ENCODE peak calls at places on chromosomes 7 and 10, in seven cellular contexts. U is mesenchymal stem cell, P is IMR-90, V is neuronal stem cell, S is H9, W is mesendoderm, M is H1. I is an unnamed sample.

GRCh38 chr10:30503700-30504462 is 69.9 kb downstream of the MAP3K8 start:
- DNase-seq in W (no peak), U (no peak), M (no peak), S (no peak), P (no peak), V (no peak), I (no peak)

GRCh38 chr10:68192113-68192512 is 39.8 kb downstream of the ATOH7 start:
- DNase-seq in S (no peak), P (peak; percentile 56), V (no peak), W (no peak), M (no peak), U (no peak), I (no peak)

GRCh38 chr7:42734568-42734967 is 177.3 kb downstream of the C7orf25 start:
- DNase-seq in M (no peak), U (peak; percentile 24), S (no peak), W (no peak), V (no peak), P (peak; percentile 1), I (no peak)

GRCh38 chr10:121598261-121599249 is at the start of gene FGFR2:
- DNase-seq in S (peak; percentile 88), U (peak; percentile 70), M (peak; percentile 90), W (peak; percentile 92), P (no peak), V (peak; percentile 94), I (peak; percentile 69)

GRCh38 chr10:79178614-79179403 is 110.0 kb downstream of the ZMIZ1 start:
- DNase-seq in V (peak; percentile 48), P (peak; percentile 93), S (no peak), U (peak; percentile 87), W (peak; percentile 92), M (no peak), I (no peak)

GRCh38 chr7:43492906-43493305 is 90.0 kb upstream of the STK17A start:
- DNase-seq in U (no peak), S (no peak), P (no peak), W (no peak), V (no peak), M (no peak), I (no peak)

GRCh38 chr10:50809596-50809995 is 69.9 kb downstream of the ASAH2B start:
- DNase-seq in S (no peak), V (no peak), U (no peak), P (peak; percentile 4), M (no peak), W (no peak), I (no peak)

GRCh38 chr10:62459072-62459471 is 84.9 kb downstream of the ZNF365 start:
- DNase-seq in P (peak; percentile 85), V (no peak), M (no peak), W (no peak), U (peak; percentile 90), S (no peak), I (no peak)

GRCh38 chr7:35019801-35020200 is 17.5 kb downstream of the DPY19L1 start:
- DNase-seq in P (no peak), U (no peak), V (no peak), M (no peak), S (no peak), W (peak; percentile 56), I (no peak)

GRCh38 chr10:96647466-96647865 is 60.7 kb upstream of the TM9SF3 start:
- DNase-seq in M (no peak), P (no peak), S (no peak), V (no peak), U (no peak), W (no peak), I (no peak)

GRCh38 chr10:43204943-43205671 is 61.8 kb downstream of the RASGEF1A start:
- DNase-seq in U (peak; percentile 67), P (peak; percentile 48), S (peak; percentile 91), V (peak; percentile 33), W (peak; percentile 90), M (peak; percentile 74), I (peak; percentile 64)

GRCh38 chr10:569961-570630 is 119.4 kb downstream of the DIP2C start:
- DNase-seq in S (no peak), V (no peak), W (no peak), M (no peak), U (no peak), P (no peak), I (peak; percentile 88)
- H2BK5ac ChIP-seq in S (no peak overlapping the region), V (no peak overlapping the region), W (no peak overlapping the region), M (no peak overlapping the region), U (no peak overlapping the region), P (no peak overlapping the region), I (no peak overlapping the region)

GRCh38 chr10:69363666-69364065 is 53.1 kb downstream of the TACR2 start:
- DNase-seq in S (no peak), U (no peak), P (no peak), V (no peak), W (no peak), M (no peak), I (peak; percentile 58)
- H2BK5ac ChIP-seq in S (no peak overlapping the region), U (no peak overlapping the region), P (peak overlapping the region; percentile 16), V (no peak overlapping the region), W (no peak overlapping the region), M (no peak overlapping the region), I (no peak overlapping the region)

GRCh38 chr10:59694936-59695335 is 14.7 kb downstream of the SLC16A9 start:
- DNase-seq in V (no peak), U (no peak), W (no peak), M (no peak), P (no peak), S (no peak), I (no peak)

GRCh38 chr10:59702347-59702746 is 7.3 kb downstream of the SLC16A9 start:
- DNase-seq in M (no peak), S (no peak), V (no peak), W (no peak), P (no peak), U (no peak), I (no peak)

GRCh38 chr10:59700709-59701108 is 8.9 kb downstream of the SLC16A9 start:
- DNase-seq in P (no peak), W (peak; percentile 81), V (peak; percentile 14), S (peak; percentile 62), M (no peak), U (no peak), I (no peak)

DNA sequence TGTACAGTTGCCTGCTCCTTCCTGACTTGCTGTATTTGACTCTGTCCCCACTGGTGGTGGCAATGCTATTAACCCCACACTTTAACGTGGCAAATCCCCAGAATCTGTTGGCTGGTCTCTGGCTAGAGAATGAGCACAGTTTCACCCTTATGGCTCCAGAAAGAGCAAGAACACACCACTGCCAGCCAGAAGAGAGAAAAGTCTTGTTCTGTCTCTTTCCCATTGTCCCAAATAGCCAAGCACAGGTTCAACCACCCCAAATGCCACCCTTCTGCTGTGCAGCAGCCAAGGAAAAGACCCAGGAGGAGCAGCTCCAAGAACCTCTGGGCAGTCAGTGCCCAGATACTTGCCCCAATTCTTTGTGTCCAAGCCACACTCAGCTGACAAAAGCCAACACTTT is 11.3 kb downstream of the SLC16A9 start:
- DNase-seq in W (no peak), P (no peak), S (no peak), U (no peak), M (no peak), V (no peak), I (no peak)
- H2BK5ac ChIP-seq in W (no peak overlapping the region), P (no peak overlapping the region), S (no peak overlapping the region), U (no peak overlapping the region), M (no peak overlapping the region), V (no peak overlapping the region), I (no peak overlapping the region)

GRCh38 chr10:14812271-14812670 is 25.6 kb downstream of the CDNF start:
- DNase-seq in S (peak; percentile 27), M (no peak), V (no peak), U (peak; percentile 2), P (peak; percentile 15), W (peak; percentile 49), I (no peak)
- H2BK5ac ChIP-seq in S (no peak overlapping the region), M (no peak overlapping the region), V (no peak overlapping the region), U (no peak overlapping the region), P (no peak overlapping the region), W (no peak overlapping the region), I (no peak overlapping the region)